ENCODE peak calls at places on chromosomes 16 and 17, in five cellular contexts. C is thoracic aorta, N is PC-9, P is AG04450, S is ascending aorta. Z is an unnamed sample.
A peak's percentile ranks its signal among the peaks of the same experiment; 100 is the strongest.

GRCh38 chr16:278863-279366 is 1.5 kb upstream of the ARHGDIG start:
- DNase-seq in S (no peak), P (no peak), C (no peak), N (peak; percentile 39), Z (peak; percentile 47)

GRCh38 chr17:17043668-17044226 is 1.5 kb downstream of the MPRIP start:
- DNase-seq in C (no peak), S (no peak), N (no peak), P (no peak), Z (no peak)

GRCh38 chr17:32815460-32815859 is 61.5 kb downstream of the MYO1D start:
- DNase-seq in S (no peak), P (no peak), N (no peak), C (no peak), Z (no peak)

GRCh38 chr17:19979917-19980770 is 2.5 kb upstream of the AKAP10 start:
- DNase-seq in C (no peak), N (no peak), S (peak; percentile 69), P (no peak), Z (no peak)

GRCh38 chr16:919658-920631 is 50.8 kb downstream of the LMF1 start:
- DNase-seq in C (no peak), N (no peak), S (no peak), P (no peak), Z (no peak)

GRCh38 chr17:83010323-83011200 is 68.8 kb upstream of the METRNL start:
- DNase-seq in N (no peak), C (no peak), S (no peak), P (no peak), Z (no peak)

GRCh38 chr16:85556456-85557082 is 56.6 kb upstream of the GSE1 start:
- DNase-seq in C (no peak), S (no peak), N (peak; percentile 21), P (no peak), Z (no peak)

GRCh38 chr16:74225278-74225677 is 71.3 kb upstream of the PSMD7 start:
- DNase-seq in S (no peak), N (no peak), C (no peak), P (no peak), Z (no peak)

GRCh38 chr17:37512442-37513070 is 22.9 kb downstream of the DUSP14 start:
- DNase-seq in N (no peak), S (no peak), C (no peak), P (no peak), Z (no peak)

GRCh38 chr17:73431401-73432205 is 119.8 kb upstream of the CDC42EP4 start:
- DNase-seq in S (no peak), C (no peak), N (no peak), P (no peak), Z (no peak)

GRCh38 chr17:73432624-73433190 is 120.9 kb upstream of the CDC42EP4 start:
- DNase-seq in C (no peak), P (no peak), N (no peak), S (no peak), Z (no peak)

GRCh38 chr17:73435412-73435811 is 123.6 kb upstream of the CDC42EP4 start:
- DNase-seq in C (no peak), S (no peak), N (no peak), P (no peak), Z (no peak)

GRCh38 chr17:73434154-73434553 is 122.4 kb upstream of the CDC42EP4 start:
- DNase-seq in P (no peak), C (no peak), S (no peak), N (no peak), Z (no peak)

DNA sequence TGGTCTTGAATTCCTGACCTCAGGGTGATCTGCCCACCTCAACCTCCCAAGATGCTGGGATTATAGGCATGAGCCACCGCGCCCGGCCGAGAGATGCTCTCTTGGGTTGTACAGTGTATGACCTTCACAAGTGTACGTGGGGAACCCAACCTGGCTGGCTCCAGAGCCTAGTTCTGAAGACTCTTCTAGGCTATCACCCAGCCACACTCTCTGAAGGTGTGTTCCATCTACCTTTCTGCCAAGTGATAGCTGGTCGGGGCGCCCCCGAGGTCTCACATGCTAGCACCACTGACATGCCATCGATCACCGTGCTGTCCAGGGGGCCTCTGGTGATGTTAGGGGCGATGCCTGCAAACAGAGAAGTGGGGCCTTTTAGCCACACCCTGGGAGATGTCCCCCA is 121.7 kb upstream of the CDC42EP4 start:
- DNase-seq in N (no peak), S (no peak), P (no peak), C (no peak), Z (no peak)
- H3K27me3 ChIP-seq in N (peaks cover 98% of the 10 kb centered on the region), S (no peaks in the 10 kb centered on the region), P (peaks cover 3% of the 10 kb centered on the region), C (no peaks in the 10 kb centered on the region), Z (no peaks in the 10 kb centered on the region)

GRCh38 chr16:26791166-26791565 is 275.6 kb upstream of the C16orf82 start:
- DNase-seq in S (no peak), N (no peak), C (no peak), P (no peak), Z (no peak)

GRCh38 chr16:26795184-26795583 is 271.5 kb upstream of the C16orf82 start:
- DNase-seq in C (no peak), P (no peak), N (no peak), S (no peak), Z (no peak)
- TF ChIP-seq CTCF in C (no peak), P (peak; percentile 8), N (no peak), S (no peak), Z (no peak)

DNA sequence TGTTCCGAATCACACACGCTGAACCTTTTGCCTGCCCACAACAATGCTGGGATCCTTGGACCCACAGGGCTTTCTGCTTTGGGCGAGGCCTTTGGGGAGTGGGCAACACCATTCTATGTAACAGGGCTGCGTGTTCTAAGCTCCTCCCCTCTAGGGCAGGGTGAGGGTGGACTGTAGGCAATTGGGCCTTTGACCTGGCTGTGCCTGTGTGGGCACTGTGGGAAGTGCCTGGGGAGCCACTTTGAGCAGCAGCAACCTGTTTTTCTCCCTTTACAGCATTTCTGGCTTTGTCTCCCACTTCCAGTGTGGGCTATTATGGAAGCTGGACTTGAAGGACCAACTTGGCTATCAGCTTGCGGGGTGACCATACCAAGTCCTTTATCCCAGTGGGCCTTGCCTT is 128.9 kb upstream of the WSCD1 start:
- DNase-seq in N (no peak), C (no peak), P (no peak), S (no peak), Z (no peak)
- H3K27ac ChIP-seq in N (no peak overlapping the region), C (no peak overlapping the region), P (no peak overlapping the region), S (no peak overlapping the region), Z (no peak overlapping the region)

DNA sequence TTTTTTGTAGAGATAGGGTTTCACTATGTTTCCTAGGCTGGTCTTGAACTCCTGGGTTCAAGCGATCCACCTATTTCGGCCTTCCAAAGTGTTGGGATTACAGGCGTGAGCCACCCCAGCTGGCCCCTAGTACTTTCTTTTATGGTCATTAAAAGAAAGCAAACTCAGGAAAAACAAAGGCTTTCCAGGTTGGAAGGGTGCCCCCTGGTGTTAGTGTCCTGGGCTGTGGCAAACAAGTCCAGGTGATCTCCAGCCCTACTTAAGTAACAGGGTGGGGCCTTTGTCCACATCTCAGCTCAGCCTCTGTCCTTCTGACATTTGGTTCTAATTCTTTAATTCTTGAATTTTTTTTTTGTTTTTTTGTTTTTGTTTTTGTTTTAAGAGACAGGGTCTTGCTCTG is 6.9 kb downstream of the IGFBP4 start:
- DNase-seq in S (no peak), P (no peak), N (peak; percentile 43), C (no peak), Z (no peak)
- H3K27me3 ChIP-seq in S (no peaks in the 10 kb centered on the region), P (no peaks in the 10 kb centered on the region), N (no peaks in the 10 kb centered on the region), C (no peaks in the 10 kb centered on the region), Z (peaks cover 32% of the 10 kb centered on the region)

DNA sequence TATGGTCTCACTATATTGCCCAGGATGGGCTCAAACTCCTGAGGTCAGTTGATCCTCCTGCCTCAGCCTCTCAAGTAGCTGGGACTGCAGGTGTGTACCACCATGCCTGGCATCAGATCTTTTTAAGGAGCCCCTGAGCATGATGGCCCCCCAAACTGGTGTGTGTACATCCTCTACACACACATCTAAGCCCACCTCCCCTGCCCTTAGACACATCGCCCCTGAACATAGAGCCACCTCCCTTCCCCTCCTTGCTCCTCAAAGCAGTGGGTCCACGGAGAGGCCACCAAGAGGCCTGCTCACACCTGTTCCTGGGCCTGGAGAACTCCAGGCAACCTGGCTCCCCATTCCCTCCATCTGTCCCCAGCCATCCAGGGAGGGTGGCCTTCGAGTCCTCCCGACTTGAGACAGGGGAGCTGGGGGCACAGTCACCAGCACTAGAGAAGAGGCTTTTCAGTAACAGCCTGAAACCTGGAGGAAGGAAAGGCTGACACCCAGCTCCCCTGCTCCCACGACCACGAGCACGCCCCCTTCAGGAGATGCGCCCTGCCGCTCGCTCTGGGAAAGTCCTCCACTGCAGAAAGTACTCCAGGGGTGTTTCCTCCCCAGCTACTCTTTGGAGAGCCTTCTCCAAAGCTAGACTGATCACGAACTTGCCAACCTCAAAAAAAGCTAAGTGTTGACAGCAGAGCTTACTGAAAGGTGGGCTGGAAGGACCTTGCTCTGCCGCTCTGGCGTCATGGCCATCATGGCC is 12.6 kb upstream of the PRR29 start:
- DNase-seq in C (no peak), N (no peak), P (no peak), S (no peak), Z (no peak)
- TF ChIP-seq CTCF in C (no peak), N (no peak), P (no peak), S (no peak), Z (no peak)

DNA sequence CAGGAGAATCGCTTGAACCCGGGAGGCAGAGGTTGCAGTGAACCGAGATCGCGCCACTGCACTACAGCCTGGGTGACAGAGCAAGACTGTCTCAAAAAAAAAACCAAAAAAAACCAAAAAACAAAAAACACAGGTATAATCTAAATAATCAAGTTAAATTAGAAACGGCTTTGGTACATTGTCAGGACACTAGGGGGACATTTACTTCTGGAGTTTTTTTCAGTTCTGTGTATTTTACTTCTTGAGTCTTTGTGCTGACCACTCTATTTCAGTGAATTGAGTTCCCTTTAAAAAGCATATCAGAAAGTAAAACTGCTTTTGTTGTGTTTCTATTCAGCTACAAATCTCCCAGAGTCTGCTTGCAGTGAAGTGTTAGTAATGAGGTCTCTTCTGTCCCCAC is 36.3 kb downstream of the DHRS7B start:
- DNase-seq in P (no peak), N (no peak), S (no peak), C (no peak), Z (no peak)
- H3K27ac ChIP-seq in P (no peak overlapping the region), N (no peak overlapping the region), S (peak overlapping the region; percentile 68), C (peak overlapping the region; percentile 50), Z (no peak overlapping the region)